ENCODE peak calls at places on chromosomes 1 and 21, in seven cellular contexts. O, P, H, F, S, M and Z are unnamed samples.

GRCh38 chr21:46153259-46154154 is 1.9 kb downstream of the FTCD start:
- DNase-seq in H (peak), O (peak), P (peak), S (peak), M (no peak), F (peak), Z (no peak)

GRCh38 chr1:92488416-92488815 is 1.7 kb upstream of the GFI1 start:
- DNase-seq in H (no peak), S (no peak), M (no peak), O (no peak), P (no peak), F (no peak), Z (no peak)

GRCh38 chr1:59214764-59215208 is 82.1 kb upstream of the FGGY start:
- DNase-seq in O (no peak), M (no peak), H (no peak), F (no peak), S (peak), P (no peak), Z (no peak)

GRCh38 chr1:41843378-41843777 is 75.3 kb downstream of the HIVEP3 start:
- DNase-seq in F (peak), P (no peak), M (no peak), H (no peak), S (no peak), O (no peak), Z (no peak)

GRCh38 chr1:234884701-234885100 is 243.9 kb downstream of the TOMM20 start:
- DNase-seq in S (no peak), O (no peak), H (no peak), M (no peak), F (no peak), P (no peak), Z (no peak)

GRCh38 chr1:193543259-193543658 is 356.8 kb upstream of the B3GALT2 start:
- DNase-seq in M (no peak), S (no peak), O (no peak), H (no peak), P (no peak), F (no peak), Z (no peak)

GRCh38 chr1:2235300-2235998 is 7.3 kb downstream of the SKI start:
- DNase-seq in O (no peak), M (no peak), H (no peak), S (no peak), P (no peak), F (no peak), Z (no peak)

GRCh38 chr1:21966247-21967000 is 10.4 kb upstream of the CELA3B start:
- DNase-seq in O (no peak), P (no peak), S (peak), H (no peak), F (no peak), M (no peak), Z (no peak)

GRCh38 chr1:172109357-172109756 is 268.1 kb downstream of the DNM3 start:
- DNase-seq in M (no peak), S (no peak), F (peak), O (peak), H (no peak), P (no peak), Z (no peak)

GRCh38 chr1:178230881-178231409 is 137.0 kb downstream of the RASAL2 start:
- DNase-seq in H (no peak), F (no peak), S (no peak), O (no peak), P (no peak), M (no peak), Z (no peak)

GRCh38 chr1:192225266-192225665 is 67.0 kb downstream of the RGS18 start:
- DNase-seq in H (no peak), S (no peak), P (no peak), F (no peak), M (no peak), O (no peak), Z (no peak)

GRCh38 chr1:51542158-51542953 is 23.3 kb upstream of the EPS15 start:
- DNase-seq in M (no peak), P (no peak), H (no peak), F (no peak), S (no peak), O (no peak), Z (no peak)

GRCh38 chr1:108829498-108829916 is 27.4 kb downstream of the AKNAD1 start:
- DNase-seq in M (no peak), P (no peak), O (no peak), S (peak), H (no peak), F (peak), Z (no peak)

GRCh38 chr1:85244271-85245053 is 15.0 kb downstream of the C1orf52 start:
- DNase-seq in F (no peak), H (no peak), P (no peak), O (peak), S (no peak), M (no peak), Z (no peak)

GRCh38 chr1:197526736-197527371 is 248.4 kb downstream of the DENND1B start:
- DNase-seq in P (no peak), F (peak), S (peak), O (peak), M (peak), H (peak), Z (no peak)

GRCh38 chr1:25897754-25898153 is 8.5 kb downstream of the STMN1 start:
- DNase-seq in M (no peak), O (no peak), H (no peak), P (no peak), F (no peak), S (no peak), Z (no peak)

DNA sequence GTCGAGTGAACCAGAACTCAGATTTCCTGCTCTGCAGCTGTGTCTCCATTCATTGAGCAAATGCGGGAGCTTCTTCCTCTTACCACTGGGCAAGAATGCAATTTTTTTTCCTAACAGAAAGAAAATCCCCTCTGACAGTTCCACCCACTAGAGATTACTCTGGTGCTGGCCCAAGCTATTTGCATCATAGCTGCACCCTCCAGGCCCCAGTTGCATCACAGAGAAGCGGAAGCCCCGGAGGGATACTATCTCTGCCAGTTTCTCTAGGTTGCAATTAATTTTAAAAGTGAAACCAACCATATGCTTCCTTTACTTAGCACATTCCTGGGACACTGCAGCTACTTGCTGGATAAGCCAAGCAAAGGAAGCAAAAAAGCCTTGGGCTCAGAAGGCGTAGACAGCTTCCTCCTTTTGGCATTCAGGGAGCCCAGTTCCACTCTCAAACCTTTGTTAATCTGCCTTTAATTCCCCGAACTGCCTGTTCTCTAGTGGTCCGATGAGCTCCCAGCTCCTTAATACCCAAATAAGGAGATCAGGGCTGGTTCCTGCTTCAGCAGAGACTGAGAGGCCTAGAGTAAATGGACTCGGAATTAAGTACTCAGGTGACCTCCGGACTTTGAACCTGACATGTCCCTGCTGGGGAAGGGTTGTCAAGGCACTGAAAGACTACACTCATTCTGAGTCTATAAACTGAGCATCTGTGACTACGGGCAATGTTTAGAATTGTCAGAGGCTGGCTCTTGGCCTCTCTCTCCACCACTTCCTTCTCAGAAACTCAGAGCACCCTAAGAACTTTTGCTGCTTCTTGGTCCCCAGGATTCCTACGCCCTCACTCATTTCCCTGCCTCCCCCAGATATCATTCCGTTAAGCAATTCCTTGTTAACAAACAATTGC is 72.5 kb upstream of the TNFSF18 start:
- DNase-seq in P (peak), H (no peak), O (peak), M (no peak), F (peak), S (peak), Z (no peak)
- H3K9ac ChIP-seq in P (no peak), H (peak), O (peak), M (no peak), F (peak), S (peak), Z (no peak)

GRCh38 chr1:72280714-72281113 is 1.6 kb downstream of the NEGR1 start:
- DNase-seq in F (peak), M (no peak), H (no peak), S (no peak), P (no peak), O (no peak), Z (no peak)
- TF ChIP-seq MAX in F (no peak), M (no peak), H (no peak), S (no peak), P (no peak), O (no peak), Z (no peak)

GRCh38 chr1:15757016-15757543 is 1.5 kb upstream of the FBLIM1 start:
- DNase-seq in S (no peak), F (no peak), P (no peak), H (no peak), M (no peak), O (no peak), Z (no peak)

GRCh38 chr1:15758953-15759661 is 512 bp downstream of the FBLIM1 start:
- DNase-seq in S (no peak), H (no peak), O (peak), P (peak), M (no peak), F (no peak), Z (no peak)

GRCh38 chr1:15757575-15758401 is 807 bp upstream of the FBLIM1 start:
- DNase-seq in F (peak), P (peak), S (no peak), H (peak), O (peak), M (no peak), Z (no peak)

GRCh38 chr1:15760520-15761211 is 2.1 kb downstream of the FBLIM1 start:
- DNase-seq in M (no peak), P (no peak), F (peak), O (peak), H (peak), S (no peak), Z (no peak)

GRCh38 chr1:15758537-15758936 is at the start of gene FBLIM1:
- DNase-seq in S (no peak), O (peak), M (no peak), P (peak), H (peak), F (no peak), Z (no peak)
- H3K9ac ChIP-seq in S (peak), O (peak), M (no peak), P (peak), H (peak), F (peak), Z (no peak)

DNA sequence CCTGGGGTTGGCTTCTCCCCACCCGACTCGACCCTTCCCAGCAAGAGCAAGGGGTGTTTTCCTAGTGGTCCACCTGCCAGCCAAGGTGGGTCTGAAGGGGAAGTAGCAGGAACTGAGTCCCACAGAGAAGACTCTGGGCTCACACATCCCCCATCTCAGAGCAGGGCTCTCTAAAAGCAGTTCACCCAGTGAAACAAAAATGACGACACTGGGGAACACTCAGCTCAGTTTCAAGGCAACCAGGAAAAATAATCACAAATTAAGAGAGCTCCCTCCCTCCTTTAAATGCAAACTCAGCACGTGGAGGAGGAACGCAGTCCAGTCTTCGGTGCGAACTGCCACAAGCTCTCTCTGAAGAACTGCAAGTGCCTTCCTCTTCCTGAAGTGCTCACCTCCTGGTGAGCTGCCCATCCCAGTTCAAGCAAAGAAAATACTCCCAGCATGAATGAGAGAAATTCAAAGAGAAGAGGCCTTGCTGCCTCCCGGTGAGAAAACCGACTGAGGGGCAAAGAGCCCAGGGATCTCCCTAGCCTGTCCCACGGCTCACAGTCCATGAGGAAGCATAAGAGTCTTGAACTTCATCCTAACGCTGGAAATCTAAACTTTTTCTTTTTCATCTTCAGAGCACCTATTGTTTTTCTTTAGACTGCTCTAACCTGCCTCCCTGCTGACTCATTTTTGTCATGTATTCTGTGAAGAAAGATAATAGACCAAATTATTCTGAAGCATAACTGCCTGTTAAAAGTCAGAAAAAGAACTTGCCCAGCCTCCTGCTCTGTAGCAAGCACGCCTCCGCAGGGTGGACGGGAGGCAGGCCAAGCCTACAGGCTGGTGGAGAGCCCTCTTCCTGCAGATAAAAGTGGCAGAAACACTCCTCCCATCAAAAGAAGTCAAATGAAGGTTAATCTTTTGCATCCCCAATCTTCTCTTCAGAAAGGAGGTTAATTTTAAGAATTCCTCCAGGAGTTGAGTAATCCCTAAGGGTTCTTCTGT is 281.4 kb downstream of the HHIPL2 start:
- DNase-seq in S (no peak), M (no peak), O (no peak), P (no peak), F (no peak), H (no peak), Z (no peak)
- TF ChIP-seq MAX in S (no peak), M (no peak), O (no peak), P (peak), F (no peak), H (no peak), Z (no peak)

GRCh38 chr1:11340248-11340632 is 67.2 kb downstream of the UBIAD1 start:
- DNase-seq in H (no peak), S (no peak), O (no peak), F (no peak), M (no peak), P (no peak), Z (no peak)
- H3K9ac ChIP-seq in H (no peak), S (no peak), O (no peak), F (no peak), M (no peak), P (no peak), Z (no peak)

DNA sequence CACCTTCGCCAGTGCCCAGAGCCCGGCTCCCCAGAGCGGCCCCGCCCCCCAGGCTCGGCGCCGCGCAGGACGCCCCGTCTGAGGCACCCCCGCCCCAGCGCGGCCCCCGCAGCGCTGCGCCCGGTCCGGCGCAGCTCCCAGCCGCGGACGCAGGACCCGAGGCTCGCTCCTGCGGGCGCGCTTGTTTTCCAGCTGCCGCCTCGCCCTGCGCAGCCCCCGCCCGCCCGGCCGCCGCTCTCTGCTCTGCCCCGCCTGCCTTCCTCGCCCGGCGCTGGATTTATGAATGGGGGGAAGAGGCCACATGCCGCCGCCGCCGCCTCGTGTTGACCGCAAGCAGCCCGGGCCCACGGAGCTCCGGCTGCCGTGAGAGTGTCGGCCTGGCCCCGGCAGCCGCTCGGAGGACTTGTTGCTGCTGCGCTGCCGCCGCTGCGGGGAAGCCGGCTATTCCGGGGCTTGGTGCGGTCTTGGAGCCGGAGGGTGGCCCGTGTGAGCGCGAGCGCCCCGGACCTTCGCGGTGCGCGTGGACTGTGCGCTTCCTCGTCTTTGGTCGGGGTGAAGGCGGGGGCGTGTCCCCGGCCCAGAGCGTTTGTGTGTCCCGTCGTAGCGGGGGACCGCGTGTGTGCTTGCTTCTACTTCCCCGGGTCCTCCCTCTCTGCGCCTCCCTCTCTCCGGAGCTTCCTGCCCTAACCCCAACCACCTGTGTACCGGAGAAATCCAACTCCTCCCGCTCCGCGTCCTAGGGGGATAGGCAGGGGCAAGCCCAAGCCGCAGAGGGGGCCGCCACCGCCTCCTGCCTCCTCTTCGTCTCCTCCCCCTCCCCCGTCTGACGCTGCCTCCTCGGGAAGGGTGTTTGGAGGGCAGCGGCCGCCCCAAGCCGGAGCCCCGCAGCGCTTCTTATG is 739 bp downstream of the KCNC4 start:
- DNase-seq in F (peak), O (peak), S (no peak), P (peak), H (peak), M (no peak), Z (no peak)
- TF ChIP-seq MAX in F (no peak), O (no peak), S (peak), P (peak), H (peak), M (peak), Z (no peak)

GRCh38 chr21:31491617-31492016 is 147.6 kb upstream of the TIAM1 start:
- DNase-seq in F (no peak), O (no peak), S (no peak), H (no peak), M (no peak), P (no peak), Z (no peak)
- H3K9ac ChIP-seq in F (no peak), O (no peak), S (no peak), H (no peak), M (no peak), P (no peak), Z (no peak)